ENCODE peak calls at places on chromosomes 1 and 21, in eight cellular contexts. E is tibial nerve, X is heart left ventricle, V is GM12891, S is ovary, D is breast epithelium, K is IMR-90, Y is H54. Q is an unnamed sample.

GRCh38 chr1:204285438-204286322 is 71.9 kb upstream of the GOLT1A start:
- DNase-seq in V (no peak), X (no peak), Y (no peak), S (no peak), D (no peak), K (no peak), E (no peak), Q (no peak)

GRCh38 chr1:29310616-29311180 is 74.4 kb downstream of the PTPRU start:
- DNase-seq in K (no peak), Y (no peak), X (no peak), E (no peak), S (no peak), V (no peak), D (no peak), Q (no peak)

GRCh38 chr1:55997550-55997949 is 581.8 kb downstream of the PLPP3 start:
- DNase-seq in V (no peak), S (no peak), E (no peak), K (peak; percentile 49), D (no peak), Y (no peak), X (no peak), Q (no peak)

GRCh38 chr1:92365378-92366044 is 66.7 kb downstream of the RPAP2 start:
- DNase-seq in Y (no peak), S (no peak), V (no peak), D (no peak), K (no peak), X (no peak), E (no peak), Q (no peak)

GRCh38 chr1:54803761-54804470 is 2.8 kb upstream of the TTC22 start:
- DNase-seq in E (no peak), D (no peak), Y (peak; percentile 74), V (no peak), X (no peak), K (peak; percentile 26), S (peak; percentile 33), Q (no peak)

GRCh38 chr1:108590947-108591346 is 31.0 kb downstream of the EEIG2 start:
- DNase-seq in X (no peak), K (peak; percentile 95), D (no peak), E (no peak), Y (peak; percentile 12), V (no peak), S (no peak), Q (peak; percentile 23)

GRCh38 chr1:184052194-184052559 is 647 bp downstream of the TSEN15 start:
- DNase-seq in X (no peak), S (no peak), D (no peak), V (no peak), Y (no peak), K (no peak), E (no peak), Q (peak; percentile 48)

GRCh38 chr1:183363967-183364366 is 54.2 kb downstream of the NMNAT2 start:
- DNase-seq in V (no peak), Y (no peak), S (no peak), D (no peak), K (no peak), X (no peak), E (no peak), Q (no peak)

GRCh38 chr1:73627723-73628122 is 570.3 kb downstream of the LRRIQ3 start:
- DNase-seq in E (no peak), K (no peak), D (no peak), S (no peak), V (no peak), Y (no peak), X (no peak), Q (no peak)

GRCh38 chr1:198534540-198535413 is 5.7 kb downstream of the ATP6V1G3 start:
- DNase-seq in Y (no peak), K (no peak), X (no peak), E (no peak), V (no peak), D (no peak), S (no peak), Q (no peak)

GRCh38 chr21:41322496-41323382 is 6.1 kb downstream of the FAM3B start:
- DNase-seq in S (no peak), V (no peak), D (no peak), X (no peak), Y (no peak), E (no peak), K (no peak), Q (no peak)

GRCh38 chr1:25869909-25870606 is 5.5 kb downstream of the PAQR7 start:
- DNase-seq in E (no peak), S (peak; percentile 20), X (no peak), D (peak; percentile 35), Y (no peak), K (no peak), V (no peak), Q (peak; percentile 43)

GRCh38 chr1:112673589-112674439 is 645 bp upstream of the MOV10 start:
- DNase-seq in D (no peak), S (no peak), Y (no peak), X (no peak), V (no peak), K (peak; percentile 71), E (no peak), Q (peak; percentile 51)

GRCh38 chr1:212652609-212653008 is 44.0 kb downstream of the ATF3 start:
- DNase-seq in X (no peak), Y (no peak), E (no peak), D (no peak), V (no peak), S (no peak), K (no peak), Q (no peak)

GRCh38 chr21:14452031-14452778 is 69.3 kb upstream of the HSPA13 start:
- DNase-seq in X (no peak), V (no peak), D (no peak), E (no peak), K (no peak), Y (no peak), S (no peak), Q (peak; percentile 51)

GRCh38 chr1:85846706-85847105 is 138.5 kb upstream of the ZNHIT6 start:
- DNase-seq in K (no peak), X (no peak), D (no peak), V (no peak), Y (no peak), E (no peak), S (no peak), Q (no peak)

GRCh38 chr1:183694035-183694434 is 40.9 kb upstream of the APOBEC4 start:
- DNase-seq in K (no peak), D (no peak), S (no peak), V (no peak), Y (no peak), E (no peak), X (no peak), Q (no peak)

GRCh38 chr1:70360321-70360720 is 5.8 kb upstream of the ANKRD13C start:
- DNase-seq in K (no peak), Y (no peak), E (no peak), S (no peak), V (no peak), X (no peak), D (no peak), Q (no peak)

GRCh38 chr1:116345830-116346229 is 27.2 kb upstream of the ATP1A1 start:
- DNase-seq in S (no peak), D (no peak), E (no peak), X (no peak), K (no peak), V (no peak), Y (no peak), Q (no peak)

GRCh38 chr1:24849653-24850295 is 80.3 kb downstream of the RUNX3 start:
- DNase-seq in E (no peak), X (no peak), K (peak; percentile 34), S (no peak), Y (no peak), V (no peak), D (no peak), Q (peak; percentile 8)

GRCh38 chr21:32410291-32410690 is 2.2 kb upstream of the EVA1C start:
- DNase-seq in K (no peak), X (no peak), E (no peak), D (no peak), Y (no peak), S (no peak), V (no peak), Q (no peak)

GRCh38 chr1:100147875-100148274 is 14.9 kb downstream of the TRMT13 start:
- DNase-seq in X (no peak), K (no peak), Y (no peak), V (no peak), E (no peak), D (no peak), S (no peak), Q (no peak)

GRCh38 chr1:16244650-16245285 is 7.8 kb upstream of the CPLANE2 start:
- DNase-seq in S (no peak), K (no peak), D (no peak), E (no peak), Y (no peak), X (no peak), V (no peak), Q (no peak)
- TF ChIP-seq POLR2A in S (no peak), K (peak; percentile 1), D (no peak), E (no peak), Y (no peak), X (no peak), V (no peak), Q (no peak)

GRCh38 chr1:33270379-33270778 is 14.1 kb downstream of the ZNF362 start:
- DNase-seq in E (no peak), V (no peak), S (no peak), X (no peak), K (no peak), D (no peak), Y (no peak), Q (no peak)
- TF ChIP-seq POLR2A in E (no peak), V (no peak), S (no peak), X (no peak), K (no peak), D (no peak), Y (no peak), Q (no peak)

DNA sequence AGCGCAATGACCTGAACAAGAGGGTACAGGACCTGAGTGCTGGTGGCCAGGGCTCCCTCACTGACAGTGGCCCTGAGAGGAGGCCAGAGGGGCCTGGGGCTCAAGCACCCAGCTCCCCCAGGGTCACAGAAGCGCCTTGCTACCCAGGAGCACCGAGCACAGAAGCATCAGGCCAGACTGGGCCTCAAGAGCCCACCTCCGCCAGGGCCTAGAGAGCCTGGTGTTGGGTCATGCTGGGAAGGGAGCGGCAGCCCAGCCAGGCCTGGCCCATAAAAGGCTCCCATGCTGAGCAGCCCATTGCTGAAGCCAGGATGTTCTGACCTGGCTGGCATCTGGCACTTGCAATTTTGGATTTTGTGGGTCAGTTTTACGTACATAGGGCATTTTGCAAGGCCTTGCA is 5.4 kb upstream of the CCDC28B start:
- DNase-seq in V (no peak), K (no peak), S (no peak), Y (no peak), D (no peak), E (no peak), X (no peak), Q (no peak)
- TF ChIP-seq POLR2A in V (no peak), K (peak; percentile 5), S (no peak), Y (no peak), D (no peak), E (no peak), X (no peak), Q (no peak)

GRCh38 chr1:77781683-77782082 is 2.2 kb downstream of the MIGA1 start:
- DNase-seq in S (no peak), K (no peak), X (no peak), V (no peak), E (no peak), D (no peak), Y (no peak), Q (no peak)

GRCh38 chr1:77783141-77783540 is 3.7 kb downstream of the MIGA1 start:
- DNase-seq in V (no peak), X (no peak), K (no peak), S (no peak), D (no peak), E (no peak), Y (no peak), Q (no peak)

GRCh38 chr1:77776007-77776725 is 3.3 kb upstream of the MIGA1 start:
- DNase-seq in E (no peak), S (no peak), D (no peak), X (no peak), K (peak; percentile 6), Y (no peak), V (no peak), Q (no peak)

GRCh38 chr1:77779529-77780281 is at the start of gene MIGA1:
- DNase-seq in S (peak; percentile 87), Y (peak; percentile 70), X (peak; percentile 91), E (peak; percentile 62), D (peak; percentile 79), K (peak; percentile 88), V (peak; percentile 65), Q (peak; percentile 92)
- TF ChIP-seq POLR2A in S (no peak), Y (peak; percentile 73), X (no peak), E (no peak), D (no peak), K (no peak), V (peak; percentile 67), Q (peak; percentile 30)

Q was measured in erythroblast.